ENCODE peak calls at places on chromosomes 2 and 18, in four cellular contexts. One of them, this sample, is unnamed. For H3K9me2 and H3K36me3, the result is how much of the 10 kb centered on the place peaks cover.

GRCh38 chr2:20430461-20431302 is 16.2 kb upstream of the RHOB start:
- DNase-seq in PC-3: peak
- DNase-seq in GM23248: peak
- DNase-seq in PC-9: no peak
- DNase-seq in this sample: no peak

GRCh38 chr18:21163647-21164625 is 52.3 kb upstream of the ROCK1 start:
- DNase-seq in PC-3: peak
- DNase-seq in GM23248: peak
- DNase-seq in PC-9: no peak
- DNase-seq in this sample: no peak

GRCh38 chr2:101610750-101611315 is 86.7 kb upstream of the MAP4K4 start:
- DNase-seq in PC-3: peak
- DNase-seq in GM23248: no peak
- DNase-seq in PC-9: no peak
- DNase-seq in this sample: no peak

GRCh38 chr2:235043762-235044500 is 92.1 kb downstream of the SH3BP4 start:
- DNase-seq in PC-3: no peak
- DNase-seq in GM23248: no peak
- DNase-seq in PC-9: no peak
- DNase-seq in this sample: no peak

GRCh38 chr2:30225131-30225762 is 6.1 kb upstream of the LBH start:
- DNase-seq in PC-3: no peak
- DNase-seq in GM23248: peak
- DNase-seq in PC-9: no peak
- DNase-seq in this sample: no peak

GRCh38 chr2:85257359-85258193 is 70.2 kb downstream of the TGOLN2 start:
- DNase-seq in PC-3: peak
- DNase-seq in GM23248: peak
- DNase-seq in PC-9: peak
- DNase-seq in this sample: peak

GRCh38 chr2:227460079-227460485 is 11.9 kb upstream of the AGFG1 start:
- DNase-seq in PC-3: peak
- DNase-seq in GM23248: peak
- DNase-seq in PC-9: peak
- DNase-seq in this sample: no peak

GRCh38 chr18:70520867-70521266 is 232.0 kb downstream of the SOCS6 start:
- DNase-seq in PC-3: no peak
- DNase-seq in GM23248: no peak
- DNase-seq in PC-9: no peak
- DNase-seq in this sample: no peak

GRCh38 chr18:51645607-51646006 is 448.1 kb upstream of the MEX3C start:
- DNase-seq in PC-3: no peak
- DNase-seq in GM23248: no peak
- DNase-seq in PC-9: no peak
- DNase-seq in this sample: no peak

GRCh38 chr2:30519796-30520195 is 72.8 kb downstream of the LCLAT1 start:
- DNase-seq in PC-3: no peak
- DNase-seq in GM23248: no peak
- DNase-seq in PC-9: no peak
- DNase-seq in this sample: no peak

GRCh38 chr2:152647417-152648010 is 69.7 kb downstream of the PRPF40A start:
- DNase-seq in PC-3: no peak
- DNase-seq in GM23248: peak
- DNase-seq in PC-9: no peak
- DNase-seq in this sample: no peak

GRCh38 chr18:47735041-47735440 is 195.4 kb downstream of the SMAD2 start:
- DNase-seq in PC-3: no peak
- DNase-seq in GM23248: no peak
- DNase-seq in PC-9: no peak
- DNase-seq in this sample: no peak

GRCh38 chr2:168851674-168852320 is 38.4 kb downstream of the SPC25 start:
- DNase-seq in PC-3: peak
- DNase-seq in GM23248: peak
- DNase-seq in PC-9: peak
- DNase-seq in this sample: no peak

GRCh38 chr2:160484859-160485520 is 8.6 kb downstream of the RBMS1 start:
- DNase-seq in PC-3: no peak
- DNase-seq in GM23248: no peak
- DNase-seq in PC-9: no peak
- DNase-seq in this sample: no peak

GRCh38 chr18:12458761-12459160 is 51.0 kb downstream of the PRELID3A start:
- DNase-seq in PC-3: no peak
- DNase-seq in GM23248: no peak
- DNase-seq in PC-9: no peak
- DNase-seq in this sample: no peak

GRCh38 chr2:38376346-38376682 is 759 bp downstream of the ATL2 start:
- DNase-seq in PC-3: peak
- DNase-seq in GM23248: peak
- DNase-seq in PC-9: peak
- DNase-seq in this sample: no peak

GRCh38 chr2:171272039-171272438 is 111.3 kb upstream of the TLK1 start:
- DNase-seq in PC-3: peak
- DNase-seq in GM23248: peak
- DNase-seq in PC-9: peak
- DNase-seq in this sample: no peak

GRCh38 chr2:141611981-141612380 is 518.8 kb downstream of the LRP1B start:
- DNase-seq in PC-3: peak
- DNase-seq in GM23248: peak
- DNase-seq in PC-9: no peak
- DNase-seq in this sample: no peak

GRCh38 chr2:64525323-64525625 is 1.1 kb downstream of the AFTPH start:
- DNase-seq in PC-3: peak
- DNase-seq in GM23248: peak
- DNase-seq in PC-9: no peak
- DNase-seq in this sample: no peak

GRCh38 chr2:231200805-231201474 is 2.5 kb downstream of the ARMC9 start:
- DNase-seq in PC-3: peak
- DNase-seq in GM23248: peak
- DNase-seq in PC-9: peak
- DNase-seq in this sample: no peak

GRCh38 chr2:33240178-33240577 is 236.3 kb upstream of the RASGRP3 start:
- DNase-seq in PC-3: peak
- DNase-seq in GM23248: no peak
- DNase-seq in PC-9: no peak
- DNase-seq in this sample: no peak

GRCh38 chr2:45892236-45892701 is 240.8 kb downstream of the PRKCE start:
- DNase-seq in PC-3: no peak
- DNase-seq in GM23248: no peak
- DNase-seq in PC-9: no peak
- DNase-seq in this sample: no peak

GRCh38 chr2:62738981-62739936 is 33.7 kb downstream of the EHBP1 start:
- DNase-seq in PC-3: no peak
- DNase-seq in GM23248: peak
- DNase-seq in PC-9: no peak
- DNase-seq in this sample: no peak

GRCh38 chr2:195331124-195331523 is 325.9 kb upstream of the SLC39A10 start:
- DNase-seq in PC-3: no peak
- DNase-seq in GM23248: no peak
- DNase-seq in PC-9: no peak
- DNase-seq in this sample: no peak

GRCh38 chr2:29053680-29054400 is 20.5 kb downstream of the PCARE start:
- DNase-seq in PC-3: peak
- DNase-seq in GM23248: peak
- DNase-seq in PC-9: peak
- DNase-seq in this sample: peak

GRCh38 chr2:128636802-128637147 is 318.1 kb upstream of the HS6ST1 start:
- DNase-seq in PC-3: no peak
- DNase-seq in GM23248: no peak
- DNase-seq in PC-9: no peak
- DNase-seq in this sample: no peak

GRCh38 chr2:128638741-128639477 is 320.2 kb upstream of the HS6ST1 start:
- DNase-seq in PC-3: no peak
- DNase-seq in GM23248: peak
- DNase-seq in PC-9: no peak
- DNase-seq in this sample: peak

GRCh38 chr2:128637481-128638155 is 318.9 kb upstream of the HS6ST1 start:
- DNase-seq in PC-3: no peak
- DNase-seq in GM23248: peak
- DNase-seq in PC-9: no peak
- DNase-seq in this sample: no peak

GRCh38 chr2:128639693-128640092 is 321.0 kb upstream of the HS6ST1 start:
- DNase-seq in PC-3: no peak
- DNase-seq in GM23248: peak
- DNase-seq in PC-9: no peak
- DNase-seq in this sample: no peak

DNA sequence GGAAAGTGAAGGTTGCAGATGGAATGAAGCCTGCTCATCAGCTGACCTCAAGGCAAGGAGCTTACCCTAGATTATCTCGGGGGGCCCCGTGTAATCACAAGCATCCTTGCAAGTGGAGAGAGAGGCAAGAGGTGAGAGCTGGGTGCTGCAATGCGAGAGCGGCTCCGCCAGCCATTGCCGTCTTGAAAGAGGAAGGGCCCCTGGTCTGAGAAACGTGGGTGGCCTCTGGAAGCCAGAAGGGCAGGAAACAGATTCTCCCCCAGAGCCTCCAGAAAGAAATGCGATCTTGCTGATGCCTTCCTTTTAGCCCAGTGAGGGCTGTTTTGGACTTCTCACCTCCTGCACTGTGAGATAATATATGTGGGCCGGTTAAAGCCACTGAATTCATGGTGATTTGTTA is 319.6 kb upstream of the HS6ST1 start:
- DNase-seq in PC-3: no peak
- DNase-seq in GM23248: no peak
- DNase-seq in PC-9: no peak
- DNase-seq in this sample: no peak
- H3K9me2 ChIP-seq in PC-3: under half
- H3K9me2 ChIP-seq in GM23248: under half
- H3K9me2 ChIP-seq in PC-9: under half
- H3K9me2 ChIP-seq in this sample: under half

GRCh38 chr2:47822518-47822917 is 39.6 kb downstream of the MSH6 start:
- DNase-seq in PC-3: no peak
- DNase-seq in GM23248: no peak
- DNase-seq in PC-9: no peak
- DNase-seq in this sample: no peak
- H3K36me3 ChIP-seq in PC-3: under half
- H3K36me3 ChIP-seq in GM23248: half or more
- H3K36me3 ChIP-seq in PC-9: under half
- H3K36me3 ChIP-seq in this sample: half or more

GRCh38 chr2:128640166-128640846 is 321.6 kb upstream of the HS6ST1 start:
- DNase-seq in PC-3: no peak
- DNase-seq in GM23248: peak
- DNase-seq in PC-9: no peak
- DNase-seq in this sample: no peak

GRCh38 chr2:128642801-128643200 is 324.1 kb upstream of the HS6ST1 start:
- DNase-seq in PC-3: no peak
- DNase-seq in GM23248: no peak
- DNase-seq in PC-9: no peak
- DNase-seq in this sample: no peak

GRCh38 chr2:128641421-128642095 is 322.9 kb upstream of the HS6ST1 start:
- DNase-seq in PC-3: no peak
- DNase-seq in GM23248: no peak
- DNase-seq in PC-9: no peak
- DNase-seq in this sample: no peak

GRCh38 chr2:128642316-128642715 is 323.6 kb upstream of the HS6ST1 start:
- DNase-seq in PC-3: no peak
- DNase-seq in GM23248: no peak
- DNase-seq in PC-9: no peak
- DNase-seq in this sample: no peak

DNA sequence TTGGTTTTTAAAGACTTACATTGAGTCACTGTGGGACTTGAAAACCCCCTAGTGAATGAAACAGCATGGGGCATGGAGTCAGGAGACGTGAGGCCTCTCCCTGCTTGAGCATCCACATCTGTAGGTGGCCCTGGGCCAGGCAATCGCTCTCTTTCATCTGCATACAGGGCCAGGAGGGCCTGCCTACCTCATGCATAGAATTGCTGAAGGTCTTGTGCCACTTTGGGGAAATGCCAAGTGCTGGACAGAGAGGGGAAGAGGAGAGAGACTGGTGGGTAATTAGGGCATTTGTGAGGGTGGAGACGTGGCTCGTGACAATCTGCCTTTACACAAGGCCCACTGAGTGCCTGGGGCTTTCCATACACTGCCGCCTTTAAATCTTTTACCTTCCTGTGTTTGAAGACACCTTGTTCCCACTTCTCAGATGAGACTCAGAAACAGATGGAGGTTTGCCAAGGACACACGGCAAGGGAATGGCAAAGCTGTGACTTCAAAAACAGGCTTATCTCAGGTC is 322.2 kb upstream of the HS6ST1 start:
- DNase-seq in PC-3: no peak
- DNase-seq in GM23248: no peak
- DNase-seq in PC-9: no peak
- DNase-seq in this sample: no peak
- H3K9me2 ChIP-seq in PC-3: under half
- H3K9me2 ChIP-seq in GM23248: under half
- H3K9me2 ChIP-seq in PC-9: under half
- H3K9me2 ChIP-seq in this sample: under half

GRCh38 chr18:9108911-9109310 is 6.4 kb downstream of the NDUFV2 start:
- DNase-seq in PC-3: no peak
- DNase-seq in GM23248: no peak
- DNase-seq in PC-9: no peak
- DNase-seq in this sample: no peak

GRCh38 chr18:9105420-9105819 is 2.9 kb downstream of the NDUFV2 start:
- DNase-seq in PC-3: no peak
- DNase-seq in GM23248: no peak
- DNase-seq in PC-9: no peak
- DNase-seq in this sample: no peak

GRCh38 chr18:9109523-9109922 is 7.0 kb downstream of the NDUFV2 start:
- DNase-seq in PC-3: no peak
- DNase-seq in GM23248: peak
- DNase-seq in PC-9: no peak
- DNase-seq in this sample: no peak

GRCh38 chr18:9106094-9106493 is 3.6 kb downstream of the NDUFV2 start:
- DNase-seq in PC-3: no peak
- DNase-seq in GM23248: no peak
- DNase-seq in PC-9: no peak
- DNase-seq in this sample: no peak

GRCh38 chr18:9106800-9107574 is 4.5 kb downstream of the NDUFV2 start:
- DNase-seq in PC-3: no peak
- DNase-seq in GM23248: no peak
- DNase-seq in PC-9: no peak
- DNase-seq in this sample: no peak
- H3K36me3 ChIP-seq in PC-3: under half
- H3K36me3 ChIP-seq in GM23248: under half
- H3K36me3 ChIP-seq in PC-9: under half
- H3K36me3 ChIP-seq in this sample: under half

GRCh38 chr18:26046419-26047077 is 43.9 kb downstream of the SS18 start:
- DNase-seq in PC-3: no peak
- DNase-seq in GM23248: no peak
- DNase-seq in PC-9: no peak
- DNase-seq in this sample: no peak
- H3K9me2 ChIP-seq in PC-3: under half
- H3K9me2 ChIP-seq in GM23248: under half
- H3K9me2 ChIP-seq in PC-9: under half
- H3K9me2 ChIP-seq in this sample: under half

GRCh38 chr2:15633971-15634346 is 42.3 kb downstream of the DDX1 start:
- DNase-seq in PC-3: no peak
- DNase-seq in GM23248: no peak
- DNase-seq in PC-9: no peak
- DNase-seq in this sample: no peak

GRCh38 chr2:15631883-15632282 is 40.2 kb downstream of the DDX1 start:
- DNase-seq in PC-3: no peak
- DNase-seq in GM23248: no peak
- DNase-seq in PC-9: no peak
- DNase-seq in this sample: no peak

GRCh38 chr2:15634846-15635490 is 43.3 kb downstream of the DDX1 start:
- DNase-seq in PC-3: peak
- DNase-seq in GM23248: peak
- DNase-seq in PC-9: no peak
- DNase-seq in this sample: no peak

GRCh38 chr2:15630958-15631719 is 39.5 kb downstream of the DDX1 start:
- DNase-seq in PC-3: no peak
- DNase-seq in GM23248: no peak
- DNase-seq in PC-9: no peak
- DNase-seq in this sample: no peak

GRCh38 chr2:15633043-15633970 is 41.6 kb downstream of the DDX1 start:
- DNase-seq in PC-3: no peak
- DNase-seq in GM23248: no peak
- DNase-seq in PC-9: no peak
- DNase-seq in this sample: no peak
- H3K36me3 ChIP-seq in PC-3: half or more
- H3K36me3 ChIP-seq in GM23248: half or more
- H3K36me3 ChIP-seq in PC-9: under half
- H3K36me3 ChIP-seq in this sample: half or more